ENCODE peak calls at places on chromosome 12, in five cellular contexts. F is mesendoderm, Q is IMR-90, V is mesenchymal stem cell, W is H9. C is an unnamed sample.

GRCh38 chr12:123805119-123805518 is 43.0 kb downstream of the DNAH10 start:
- DNase-seq in F (no peak), Q (no peak), V (no peak), W (no peak), C (no peak)

GRCh38 chr12:100720016-100720654 is 74.4 kb upstream of the ANO4 start:
- DNase-seq in F (no peak), Q (no peak), V (peak), W (no peak), C (no peak)

GRCh38 chr12:40959041-40959440 is 229.1 kb upstream of the PDZRN4 start:
- DNase-seq in F (no peak), Q (peak), V (peak), W (no peak), C (no peak)

GRCh38 chr12:3150820-3151590 is 73.8 kb downstream of the TSPAN9 start:
- DNase-seq in F (peak), Q (peak), V (peak), W (peak), C (no peak)

GRCh38 chr12:11650279-11650696 is 814 bp downstream of the ETV6 start:
- DNase-seq in F (no peak), Q (no peak), V (no peak), W (peak), C (no peak)

GRCh38 chr12:98701166-98701565 is 56.1 kb downstream of the APAF1 start:
- DNase-seq in F (no peak), Q (peak), V (peak), W (no peak), C (no peak)

GRCh38 chr12:120666577-120667390 is 20.2 kb upstream of the MLEC start:
- DNase-seq in F (no peak), Q (no peak), V (no peak), W (no peak), C (no peak)

GRCh38 chr12:28162697-28163096 is 27.6 kb upstream of the CCDC91 start:
- DNase-seq in F (no peak), Q (no peak), V (no peak), W (no peak), C (no peak)

GRCh38 chr12:46209914-46210834 is 58.7 kb downstream of the SLC38A1 start:
- DNase-seq in F (peak), Q (no peak), V (no peak), W (no peak), C (no peak)

GRCh38 chr12:50285253-50285652 is 1.9 kb upstream of the LIMA1 start:
- DNase-seq in F (no peak), Q (no peak), V (no peak), W (no peak), C (no peak)

GRCh38 chr12:50283230-50283923 is at the start of gene LIMA1:
- DNase-seq in F (peak), Q (peak), V (peak), W (peak), C (peak)

GRCh38 chr12:50282581-50283229 is 615 bp downstream of the LIMA1 start:
- DNase-seq in F (no peak), Q (peak), V (peak), W (no peak), C (no peak)

GRCh38 chr12:50287271-50287670 is 4.0 kb upstream of the LIMA1 start:
- DNase-seq in F (no peak), Q (no peak), V (no peak), W (no peak), C (no peak)

GRCh38 chr12:50283924-50284236 is 560 bp upstream of the LIMA1 start:
- DNase-seq in F (no peak), Q (no peak), V (no peak), W (no peak), C (no peak)
- H4K8ac ChIP-seq in F (no peak), Q (peak), V (peak), W (no peak), C (no peak)

GRCh38 chr12:42010715-42011114 is 134.0 kb downstream of the GXYLT1 start:
- DNase-seq in F (no peak), Q (no peak), V (no peak), W (no peak), C (no peak)
- H4K8ac ChIP-seq in F (no peak), Q (no peak), V (no peak), W (no peak), C (no peak)

GRCh38 chr12:76543831-76544347 is 15.7 kb downstream of the OSBPL8 start:
- DNase-seq in F (no peak), Q (no peak), V (no peak), W (no peak), C (no peak)
- H4K8ac ChIP-seq in F (no peak), Q (no peak), V (no peak), W (no peak), C (no peak)

DNA sequence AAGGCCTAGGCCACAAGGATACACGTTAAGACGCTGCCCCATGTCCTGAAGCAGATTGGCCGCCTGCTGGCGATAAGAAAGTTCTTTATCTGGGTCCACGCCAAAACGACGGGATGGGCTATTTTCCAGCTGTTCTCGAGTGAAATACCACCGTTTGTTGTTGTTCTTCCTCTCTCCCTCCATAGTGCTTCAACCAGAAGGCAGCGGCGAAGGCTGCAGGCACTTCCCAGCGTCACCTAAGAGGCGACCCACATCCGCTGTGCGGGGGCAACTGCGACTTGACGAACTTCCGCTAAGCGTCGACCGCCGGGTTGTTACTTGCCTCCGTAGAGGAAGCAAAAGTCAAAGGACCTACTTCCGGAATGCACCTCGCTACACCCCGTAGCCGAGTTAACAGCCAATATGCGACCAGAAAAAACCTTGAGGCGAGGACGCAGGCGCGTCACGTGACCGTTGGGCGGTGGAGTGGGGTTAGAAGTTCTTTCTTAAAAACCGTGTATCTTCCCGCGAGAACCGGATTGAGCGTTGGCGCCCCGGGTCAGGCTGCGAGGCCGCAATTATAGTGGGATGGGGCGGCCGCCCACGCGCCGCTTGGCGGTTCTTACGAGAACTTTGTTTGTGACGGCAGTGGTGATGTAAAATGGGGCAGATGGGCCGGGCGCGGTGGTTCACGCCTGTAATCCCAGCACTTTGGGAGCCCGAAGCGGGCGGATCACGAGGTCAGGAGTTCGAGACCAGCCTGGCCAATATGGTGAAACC is at the start of gene CCNT1:
- DNase-seq in F (peak), Q (peak), V (peak), W (peak), C (peak)
- H4K8ac ChIP-seq in F (peak), Q (peak), V (peak), W (no peak), C (peak)

DNA sequence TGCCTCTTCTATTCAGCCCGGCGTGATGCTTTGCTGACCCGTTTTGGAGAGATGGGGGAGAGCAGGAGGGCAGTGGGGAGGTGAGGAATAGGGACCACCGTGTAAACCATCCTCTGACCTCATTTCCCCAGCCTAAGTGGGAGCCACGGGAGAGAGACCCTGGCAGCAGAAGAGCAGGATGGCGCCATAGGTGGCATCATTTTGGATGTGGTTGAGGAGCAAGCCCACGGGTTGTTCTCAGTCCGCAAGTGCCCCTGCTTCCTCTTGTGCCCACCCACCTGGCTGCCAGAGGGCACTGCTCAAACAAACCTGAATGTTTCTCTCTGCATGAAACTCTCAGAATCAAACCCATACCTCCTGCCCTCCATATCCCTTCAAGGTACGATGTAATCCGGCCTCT is 10.7 kb upstream of the UBC start:
- DNase-seq in F (no peak), Q (no peak), V (no peak), W (no peak), C (no peak)
- H4K8ac ChIP-seq in F (no peak), Q (no peak), V (no peak), W (no peak), C (no peak)

GRCh38 chr12:4211372-4211771 is 62.2 kb upstream of the CCND2 start:
- DNase-seq in F (no peak), Q (no peak), V (no peak), W (peak), C (no peak)

GRCh38 chr12:4212845-4213244 is 60.7 kb upstream of the CCND2 start:
- DNase-seq in F (no peak), Q (no peak), V (no peak), W (peak), C (no peak)

GRCh38 chr12:4214912-4215861 is 58.4 kb upstream of the CCND2 start:
- DNase-seq in F (no peak), Q (no peak), V (no peak), W (peak), C (no peak)

GRCh38 chr12:4215862-4216541 is 57.6 kb upstream of the CCND2 start:
- DNase-seq in F (no peak), Q (no peak), V (no peak), W (no peak), C (no peak)

GRCh38 chr12:4210158-4210557 is 63.4 kb upstream of the CCND2 start:
- DNase-seq in F (no peak), Q (no peak), V (no peak), W (no peak), C (no peak)
- H4K8ac ChIP-seq in F (no peak), Q (no peak), V (no peak), W (no peak), C (no peak)

GRCh38 chr12:133135747-133136146 is 5.3 kb downstream of the ZNF10 start:
- DNase-seq in F (no peak), Q (no peak), V (no peak), W (no peak), C (no peak)

GRCh38 chr12:133130038-133130807 is at the start of the genes ZNF10 and ZNF891:
- DNase-seq in F (peak), Q (peak), V (peak), W (peak), C (peak)

GRCh38 chr12:133129368-133130037 is 571 bp downstream of the ZNF891 start:
- DNase-seq in F (no peak), Q (peak), V (no peak), W (no peak), C (no peak)

GRCh38 chr12:133130808-133131128 is 341 bp downstream of the ZNF10 start:
- DNase-seq in F (no peak), Q (no peak), V (no peak), W (no peak), C (no peak)
- H4K8ac ChIP-seq in F (no peak), Q (peak), V (peak), W (no peak), C (no peak)

C was measured in neuronal stem cell.